ENCODE peak calls at places on chromosomes 16 and 17, in six cellular contexts. Z is WTC11; X is stimulated activated CD4-positive, alpha-beta T cell treated with anti-CD3 and anti-CD28 coated beads, Interleukin-1b, Interleukin-23, amount 100 ng/mL, for 1 hour; V is SW480; R is lower lobe of right lung; N is COR-L47. S is an unnamed sample.
A peak's percentile ranks its signal among the peaks of the same experiment; 100 is the strongest.

GRCh38 chr17:4318186-4318585 is 48.3 kb downstream of the UBE2G1 start:
- DNase-seq in N (no peak), R (no peak), X (no peak), V (no peak), Z (no peak), S (no peak)

GRCh38 chr17:67461228-67461780 is 84.2 kb downstream of the PITPNC1 start:
- DNase-seq in X (no peak), Z (no peak), R (no peak), V (no peak), N (no peak), S (no peak)

GRCh38 chr17:76515291-76515949 is 14.2 kb upstream of the RHBDF2 start:
- DNase-seq in Z (no peak), N (no peak), X (peak; percentile 39), V (peak; percentile 65), R (peak; percentile 67), S (peak; percentile 72)

GRCh38 chr16:84599528-84600202 is 18.2 kb downstream of the COTL1 start:
- DNase-seq in X (no peak), V (peak; percentile 20), N (peak; percentile 82), Z (peak; percentile 74), R (peak; percentile 89), S (no peak)

GRCh38 chr16:89549007-89549700 is 11.3 kb upstream of the RPL13 start:
- DNase-seq in Z (no peak), R (no peak), V (no peak), N (no peak), X (no peak), S (no peak)

GRCh38 chr17:50903604-50904521 is 37.7 kb upstream of the TOB1 start:
- DNase-seq in N (no peak), X (no peak), Z (no peak), V (no peak), R (no peak), S (no peak)

GRCh38 chr17:27585153-27585681 is 45.8 kb upstream of the LGALS9 start:
- DNase-seq in X (no peak), N (no peak), V (no peak), R (no peak), Z (no peak), S (no peak)

GRCh38 chr16:67294927-67295326 is 15.6 kb downstream of the PLEKHG4 start:
- DNase-seq in V (no peak), Z (no peak), N (no peak), R (no peak), X (no peak), S (no peak)

GRCh38 chr17:38577244-38577643 is 28.5 kb downstream of the SRCIN1 start:
- DNase-seq in N (no peak), X (no peak), Z (no peak), V (no peak), R (no peak), S (no peak)

GRCh38 chr17:16507918-16508533 is 16.0 kb upstream of the LRRC75A start:
- DNase-seq in V (no peak), X (no peak), N (no peak), R (no peak), Z (no peak), S (no peak)

GRCh38 chr17:55424893-55425540 is 3.4 kb upstream of the MMD start:
- DNase-seq in R (no peak), V (no peak), Z (no peak), X (no peak), N (no peak), S (no peak)

GRCh38 chr17:64706224-64707076 is 44.3 kb upstream of the SMURF2 start:
- DNase-seq in V (peak; percentile 94), Z (no peak), N (no peak), R (no peak), X (no peak), S (no peak)

GRCh38 chr16:86220552-86220951 is 289.8 kb upstream of the FOXF1 start:
- DNase-seq in V (no peak), R (no peak), X (no peak), Z (no peak), N (no peak), S (no peak)

GRCh38 chr16:73739049-73739769 is 557.4 kb upstream of the PSMD7 start:
- DNase-seq in V (no peak), R (no peak), X (no peak), Z (no peak), N (no peak), S (no peak)

GRCh38 chr16:27340654-27341053 is 26.9 kb downstream of the IL4R start:
- DNase-seq in Z (no peak), R (no peak), N (no peak), X (no peak), V (no peak), S (no peak)

GRCh38 chr17:67481808-67482207 is 104.7 kb downstream of the PITPNC1 start:
- DNase-seq in X (no peak), V (no peak), Z (no peak), R (no peak), N (no peak), S (no peak)

GRCh38 chr17:28737770-28738679 is 5.8 kb upstream of the TRAF4 start:
- DNase-seq in R (peak; percentile 43), N (no peak), X (no peak), Z (no peak), V (no peak), S (no peak)

GRCh38 chr17:55266051-55266957 is 1.5 kb downstream of the HLF start:
- DNase-seq in V (no peak), Z (peak; percentile 22), X (no peak), N (no peak), R (no peak), S (no peak)

GRCh38 chr16:2365895-2366294 is 25.4 kb upstream of the ABCA3 start:
- DNase-seq in V (no peak), N (no peak), R (no peak), X (no peak), Z (no peak), S (no peak)